ENCODE peak calls at places on chromosome 1, in ten cellular contexts. W, I, Z, H, N, U, O, J, G and V are unnamed samples.

GRCh38 chr1:203507227-203507626 is 13.3 kb downstream of the OPTC start:
- DNase-seq in Z (no peak), G (peak; percentile 16), N (no peak), H (no peak), J (no peak), W (no peak), U (no peak), O (no peak), I (peak; percentile 15), V (peak; percentile 24)

GRCh38 chr1:100955322-100955721 is 59.4 kb downstream of the SLC30A7 start:
- DNase-seq in I (no peak), J (no peak), U (no peak), N (peak; percentile 77), O (no peak), G (peak; percentile 92), H (no peak), Z (no peak), W (peak; percentile 89), V (peak; percentile 94)

GRCh38 chr1:31679676-31680230 is 24.1 kb downstream of the COL16A1 start:
- DNase-seq in U (no peak), O (no peak), I (no peak), G (no peak), N (no peak), W (no peak), Z (no peak), H (no peak), J (no peak), V (no peak)

GRCh38 chr1:230112131-230112701 is 45.2 kb downstream of the GALNT2 start:
- DNase-seq in J (no peak), U (peak; percentile 42), I (no peak), Z (no peak), G (peak; percentile 21), N (no peak), O (no peak), W (no peak), H (no peak), V (no peak)

GRCh38 chr1:31627301-31627929 is 9.9 kb downstream of the HCRTR1 start:
- DNase-seq in W (no peak), O (no peak), J (peak; percentile 72), G (no peak), U (no peak), I (peak; percentile 43), H (no peak), Z (no peak), N (no peak), V (no peak)

GRCh38 chr1:38929476-38929875 is 12.2 kb downstream of the RHBDL2 start:
- DNase-seq in J (no peak), G (no peak), W (no peak), U (peak; percentile 79), N (no peak), O (no peak), Z (no peak), H (no peak), I (no peak), V (no peak)

GRCh38 chr1:27144349-27144748 is 10.6 kb downstream of the SLC9A1 start:
- DNase-seq in O (no peak), Z (no peak), H (no peak), G (no peak), U (no peak), I (peak; percentile 76), W (no peak), J (no peak), N (no peak), V (no peak)

GRCh38 chr1:17265162-17265561 is 16.3 kb downstream of the PADI3 start:
- DNase-seq in J (no peak), Z (no peak), H (no peak), I (no peak), W (peak; percentile 68), G (peak; percentile 18), N (no peak), U (no peak), O (no peak), V (no peak)